ENCODE peak calls at places on chromosomes 12 and 14, in eight cellular contexts. H is spleen, G is tibial artery, P is transverse colon, F is thyroid gland, X is fibroblast of the aortic adventitia, U is fibroblast of mammary gland, T is A549. B is an unnamed sample.

GRCh38 chr12:32450768-32451167 is 51.4 kb downstream of the FGD4 start:
- DNase-seq in H (no peak), G (no peak), P (peak; percentile 22), F (no peak), X (no peak), U (no peak), T (no peak), B (no peak)

GRCh38 chr14:106459971-106460730 is 933.8 kb downstream of the TMEM121 start:
- DNase-seq in H (no peak), G (no peak), P (peak; percentile 20), F (no peak), X (no peak), U (no peak), T (peak; percentile 21), B (no peak)

GRCh38 chr14:91377700-91378652 is 39.6 kb downstream of the CCDC88C start:
- DNase-seq in H (peak; percentile 82), G (no peak), P (peak; percentile 52), F (no peak), X (no peak), U (no peak), T (no peak), B (peak; percentile 83)

GRCh38 chr12:47732504-47732903 is 7.2 kb upstream of the ENDOU start:
- DNase-seq in H (no peak), G (no peak), P (no peak), F (no peak), X (no peak), U (no peak), T (no peak), B (no peak)

GRCh38 chr14:64960762-64961276 is 11.3 kb downstream of the RAB15 start:
- DNase-seq in H (no peak), G (no peak), P (no peak), F (peak; percentile 60), X (no peak), U (no peak), T (no peak), B (no peak)

GRCh38 chr12:92503029-92503931 is 199.5 kb upstream of the PLEKHG7 start:
- DNase-seq in H (no peak), G (no peak), P (no peak), F (peak; percentile 14), X (no peak), U (no peak), T (no peak), B (peak; percentile 17)

GRCh38 chr14:70057519-70058136 is 131.1 kb downstream of the SLC8A3 start:
- DNase-seq in H (no peak), G (no peak), P (no peak), F (no peak), X (no peak), U (no peak), T (no peak), B (no peak)

GRCh38 chr14:102212845-102213244 is 73.1 kb downstream of the WDR20 start:
- DNase-seq in H (no peak), G (no peak), P (no peak), F (no peak), X (no peak), U (no peak), T (no peak), B (no peak)

GRCh38 chr12:96212456-96213375 is 18.5 kb downstream of the ELK3 start:
- DNase-seq in H (no peak), G (no peak), P (no peak), F (no peak), X (no peak), U (no peak), T (no peak), B (no peak)

GRCh38 chr12:122139266-122139665 is 34.8 kb downstream of the IL31 start:
- DNase-seq in H (no peak), G (no peak), P (no peak), F (peak; percentile 91), X (no peak), U (no peak), T (no peak), B (no peak)

GRCh38 chr12:122138181-122138580 is 35.8 kb downstream of the IL31 start:
- DNase-seq in H (no peak), G (no peak), P (no peak), F (peak; percentile 62), X (no peak), U (no peak), T (no peak), B (no peak)

GRCh38 chr12:122138616-122139015 is 35.4 kb downstream of the IL31 start:
- DNase-seq in H (no peak), G (no peak), P (no peak), F (peak; percentile 57), X (no peak), U (no peak), T (no peak), B (no peak)

GRCh38 chr12:122137229-122137628 is 36.8 kb downstream of the IL31 start:
- DNase-seq in H (no peak), G (no peak), P (no peak), F (no peak), X (no peak), U (no peak), T (no peak), B (no peak)

DNA sequence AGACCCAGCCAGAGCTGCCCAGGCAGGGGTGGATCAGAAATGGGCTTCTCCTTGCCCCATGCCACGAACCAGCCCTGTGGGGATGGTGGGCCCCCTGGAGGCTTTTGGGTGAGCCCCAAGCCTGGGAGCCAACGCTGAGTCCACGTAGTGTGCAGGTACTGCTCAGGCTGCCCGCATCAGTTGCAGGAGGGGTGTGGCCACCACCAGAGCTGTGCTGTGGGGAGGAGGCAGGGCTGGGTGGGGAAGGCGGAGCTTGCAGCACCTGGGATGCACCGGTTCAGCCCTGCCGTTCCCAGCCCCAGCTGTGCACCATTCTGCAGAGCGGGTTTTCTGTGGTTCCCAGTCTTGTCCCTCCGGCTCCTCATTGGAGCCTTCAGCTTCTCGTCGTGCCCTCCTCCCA is 36.3 kb downstream of the IL31 start:
- DNase-seq in H (no peak), G (no peak), P (no peak), F (peak; percentile 50), X (no peak), U (no peak), T (no peak), B (no peak)
- H3K4me3 ChIP-seq in H (no peak overlapping the region), G (no peak overlapping the region), P (no peak overlapping the region), F (no peak overlapping the region), X (no peak overlapping the region), U (no peak overlapping the region), T (no peak overlapping the region), B (no peak overlapping the region)

GRCh38 chr12:22100952-22101748 is 55.1 kb downstream of the CMAS start:
- DNase-seq in H (no peak), G (no peak), P (peak; percentile 31), F (peak; percentile 33), X (peak; percentile 86), U (peak; percentile 82), T (peak; percentile 60), B (peak; percentile 40)
- TF ChIP-seq CTCF in H (peak; percentile 15), G (peak; percentile 50), P (peak; percentile 42), F (peak; percentile 35), X (peak; percentile 72), U (peak; percentile 79), T (peak; percentile 41), B (peak; percentile 49)

GRCh38 chr12:52005903-52006703 is 643 bp upstream of the TAMALIN start:
- DNase-seq in H (peak; percentile 93), G (peak; percentile 85), P (peak; percentile 75), F (no peak), X (no peak), U (no peak), T (no peak), B (no peak)
- H3K4me3 ChIP-seq in H (peak overlapping the region; percentile 72), G (peak overlapping the region; percentile 57), P (no peak overlapping the region), F (peak overlapping the region; percentile 67), X (peak overlapping the region; percentile 33), U (no peak overlapping the region), T (peak overlapping the region; percentile 52), B (peak overlapping the region; percentile 44)

DNA sequence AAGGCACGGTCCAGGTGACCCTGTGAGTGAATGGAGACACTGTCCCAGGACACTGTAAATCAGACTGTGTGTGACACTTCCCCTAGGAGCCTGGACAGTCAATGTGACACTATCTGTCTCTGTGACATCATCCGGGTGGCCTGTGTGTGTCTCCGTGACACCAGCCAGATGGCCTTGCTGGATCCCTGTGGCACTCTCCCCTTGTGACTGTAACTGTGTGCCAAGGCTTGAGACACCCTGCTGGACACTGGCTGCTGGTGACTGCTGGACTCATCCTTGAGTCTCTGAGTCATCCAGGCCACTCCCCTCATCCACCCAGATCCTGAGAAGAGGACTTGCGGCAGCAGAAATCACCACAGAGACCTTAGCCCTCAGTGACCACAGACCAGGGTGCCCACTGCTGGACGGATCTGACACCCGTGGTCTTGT is 51.6 kb downstream of the MVK start:
- DNase-seq in H (no peak), G (no peak), P (no peak), F (no peak), X (peak; percentile 8), U (peak; percentile 60), T (peak; percentile 64), B (peak; percentile 50)
- TF ChIP-seq CTCF in H (no peak), G (no peak), P (no peak), F (no peak), X (no peak), U (peak; percentile 22), T (no peak), B (peak; percentile 3)

GRCh38 chr12:130873106-130873795 is 1.4 kb downstream of the RAN start:
- DNase-seq in H (no peak), G (no peak), P (no peak), F (no peak), X (peak; percentile 7), U (peak; percentile 12), T (no peak), B (no peak)

GRCh38 chr12:130868412-130868811 is 3.5 kb upstream of the RAN start:
- DNase-seq in H (no peak), G (no peak), P (no peak), F (no peak), X (no peak), U (no peak), T (no peak), B (no peak)

GRCh38 chr12:130872179-130873096 is 572 bp downstream of the RAN start:
- DNase-seq in H (peak; percentile 92), G (peak; percentile 69), P (peak; percentile 37), F (peak; percentile 32), X (peak; percentile 19), U (no peak), T (peak; percentile 46), B (peak; percentile 53)

GRCh38 chr12:130871286-130872178 is at the start of gene RAN:
- DNase-seq in H (peak; percentile 98), G (peak; percentile 96), P (peak; percentile 94), F (peak; percentile 92), X (peak; percentile 91), U (peak; percentile 91), T (peak; percentile 97), B (peak; percentile 99)

DNA sequence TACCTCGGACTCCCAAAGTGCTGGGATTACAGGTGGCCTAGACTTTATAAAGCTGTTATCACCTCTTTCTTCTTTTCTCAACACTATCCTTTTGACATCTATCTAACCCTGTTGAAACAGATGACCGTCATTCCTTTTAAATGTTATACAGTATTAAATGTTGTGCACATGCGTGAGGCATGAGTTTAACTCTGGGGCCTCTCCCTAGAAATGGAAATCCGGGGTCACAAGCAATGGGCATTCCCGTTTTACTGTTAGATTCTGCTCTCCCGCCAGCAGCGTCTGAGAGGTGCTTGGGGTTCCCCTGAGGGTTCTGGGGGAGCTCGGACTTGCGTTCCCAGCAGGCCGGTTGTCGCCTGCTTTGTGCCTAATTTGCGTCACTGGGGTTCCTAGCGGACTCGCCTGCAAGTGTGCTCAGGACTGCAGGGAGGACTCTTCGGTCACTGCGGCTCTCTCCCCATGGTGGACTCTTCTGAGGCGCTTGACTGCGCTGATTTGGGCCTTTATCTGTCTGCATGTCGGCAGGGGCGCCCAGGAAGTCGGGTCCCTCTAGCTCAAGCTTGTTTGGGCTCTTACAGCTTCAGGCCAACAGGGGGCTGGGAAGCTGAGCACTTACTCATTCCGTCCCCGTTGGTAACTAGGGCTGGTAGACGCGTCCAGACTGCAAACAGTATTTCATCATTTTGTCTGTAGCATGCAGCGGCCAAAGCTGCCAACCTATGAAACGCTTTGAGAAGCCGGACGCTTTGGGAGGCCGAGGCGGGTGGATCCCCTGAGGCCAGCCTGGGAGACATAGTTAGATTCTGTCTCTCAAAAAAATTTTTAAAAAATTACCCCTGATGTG is 1.2 kb upstream of the RAN start:
- DNase-seq in H (peak; percentile 88), G (peak; percentile 88), P (peak; percentile 60), F (peak; percentile 53), X (peak; percentile 96), U (peak; percentile 98), T (peak; percentile 98), B (peak; percentile 93)
- H3K4me3 ChIP-seq in H (peak overlapping the region; percentile 37), G (peak overlapping the region; percentile 76), P (no peak overlapping the region), F (peak overlapping the region; percentile 50), X (peak overlapping the region; percentile 75), U (peak overlapping the region; percentile 48), T (peak overlapping the region; percentile 98), B (peak overlapping the region; percentile 68)